ENCODE peak calls at places on chromosome 3, in eight cellular contexts. A is fibroblast of mammary gland; T is CD8-positive, alpha-beta memory T cell; I is ovary; F is neuronal stem cell; R is prostate gland; N is upper lobe of left lung; X is PC-9. V is an unnamed sample.
A peak's percentile ranks its signal among the peaks of the same experiment; 100 is the strongest.

GRCh38 chr3:58306662-58307286 is 454 bp downstream of the HTD2 start:
- DNase-seq in I (peak; percentile 73), R (peak; percentile 10), N (peak; percentile 30), X (no peak), T (no peak), A (no peak), F (no peak), V (peak; percentile 27)

GRCh38 chr3:10352146-10352911 is 31.4 kb upstream of the SEC13 start:
- DNase-seq in N (no peak), I (no peak), T (no peak), F (no peak), X (no peak), A (peak; percentile 77), R (no peak), V (peak; percentile 37)

GRCh38 chr3:33722626-33723370 is 4.7 kb upstream of the CLASP2 start:
- DNase-seq in A (peak; percentile 21), I (no peak), X (no peak), T (no peak), F (no peak), N (no peak), R (no peak), V (peak; percentile 31)

GRCh38 chr3:149296972-149297371 is 36.5 kb downstream of the TM4SF18 start:
- DNase-seq in R (no peak), T (no peak), I (no peak), X (no peak), N (no peak), A (no peak), F (no peak), V (no peak)

GRCh38 chr3:73314182-73314951 is 252.9 kb downstream of the EBLN2 start:
- DNase-seq in F (no peak), A (no peak), X (no peak), T (no peak), I (no peak), N (no peak), R (no peak), V (no peak)

GRCh38 chr3:190877925-190878324 is 15.4 kb upstream of the GMNC start:
- DNase-seq in A (no peak), T (no peak), N (no peak), R (no peak), I (no peak), F (no peak), X (no peak), V (no peak)

GRCh38 chr3:183477801-183478456 is 49.5 kb upstream of the MCF2L2 start:
- DNase-seq in F (no peak), A (no peak), I (no peak), T (no peak), X (no peak), N (no peak), R (no peak), V (no peak)

GRCh38 chr3:6025032-6025431 is 835.9 kb upstream of the GRM7 start:
- DNase-seq in X (no peak), N (no peak), R (no peak), I (no peak), A (no peak), T (no peak), F (no peak), V (no peak)

GRCh38 chr3:176906046-176906905 is 291.0 kb downstream of the TBL1XR1 start:
- DNase-seq in T (no peak), I (no peak), A (peak; percentile 89), R (no peak), F (no peak), X (peak; percentile 76), N (no peak), V (peak; percentile 64)

DNA sequence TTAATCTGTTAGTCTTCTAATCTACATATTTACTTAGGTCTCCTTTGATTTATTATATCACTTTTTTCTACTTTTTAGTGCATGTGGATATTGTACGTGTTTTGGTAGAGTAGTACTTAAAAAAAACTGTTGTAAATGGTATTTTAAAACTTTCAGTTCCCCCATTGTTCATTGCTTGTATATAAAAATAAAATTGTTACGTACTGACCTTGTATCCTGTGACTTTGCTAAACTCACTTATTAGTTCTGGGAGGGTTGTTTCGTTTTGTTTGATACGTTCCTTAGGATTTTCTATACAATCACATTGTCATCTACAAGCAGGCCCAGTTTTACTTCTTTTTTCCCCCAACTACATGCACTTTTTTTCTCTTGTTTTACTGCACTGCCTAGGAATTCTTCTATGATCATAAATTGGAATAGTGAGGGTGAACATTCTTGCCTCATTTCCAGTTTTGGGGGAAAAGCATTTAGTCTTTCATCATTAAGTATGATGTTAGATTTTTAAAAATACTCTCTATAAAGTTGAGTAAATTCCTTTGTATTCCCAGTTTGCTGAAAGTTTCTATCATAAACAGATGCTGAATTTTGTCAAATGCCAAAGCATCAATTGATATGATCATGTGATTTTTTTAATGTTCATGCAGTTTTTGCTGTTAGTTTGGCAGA is 33.5 kb upstream of the ACKR4 start:
- DNase-seq in I (no peak), R (no peak), T (no peak), N (no peak), A (no peak), X (no peak), F (no peak), V (peak; percentile 76)
- H3K4me3 ChIP-seq in I (no peak overlapping the region), R (no peak overlapping the region), T (no peak overlapping the region), N (no peak overlapping the region), A (no peak overlapping the region), X (no peak overlapping the region), F (no peak overlapping the region), V (no peak overlapping the region)

DNA sequence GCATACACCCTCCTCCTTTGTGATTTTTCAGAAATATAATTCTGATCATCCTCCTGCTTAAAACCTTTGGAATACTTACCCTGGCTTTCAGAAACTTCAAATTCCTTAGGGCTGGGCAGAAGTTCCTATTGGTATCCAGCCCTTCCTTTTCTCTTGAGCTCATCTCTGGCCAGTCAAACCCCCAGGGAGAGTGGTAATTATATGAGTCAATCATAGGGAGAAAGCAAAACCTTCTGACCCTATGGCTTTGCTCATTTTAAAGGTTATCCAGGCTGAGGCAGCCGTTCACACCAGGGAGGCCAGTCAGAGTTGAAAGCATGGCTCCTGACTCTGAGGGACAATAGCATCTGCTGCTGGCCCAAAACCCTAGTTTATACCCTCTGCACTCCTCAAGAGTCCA is 23.9 kb upstream of the CTNNB1 start:
- DNase-seq in F (no peak), R (no peak), A (peak; percentile 43), T (no peak), X (no peak), I (no peak), N (no peak), V (peak; percentile 6)
- H3K4me3 ChIP-seq in F (no peak overlapping the region), R (no peak overlapping the region), A (no peak overlapping the region), T (no peak overlapping the region), X (no peak overlapping the region), I (no peak overlapping the region), N (no peak overlapping the region), V (no peak overlapping the region)

GRCh38 chr3:51390600-51391074 is 448 bp upstream of the RBM15B start:
- DNase-seq in N (no peak), F (no peak), X (no peak), R (no peak), T (no peak), I (no peak), A (no peak), V (no peak)
- H3K4me3 ChIP-seq in N (peak overlapping the region; percentile 91), F (peak overlapping the region; percentile 13), X (peak overlapping the region; percentile 51), R (peak overlapping the region; percentile 88), T (peak overlapping the region; percentile 56), I (peak overlapping the region; percentile 77), A (peak overlapping the region; percentile 37), V (peak overlapping the region; percentile 52)

DNA sequence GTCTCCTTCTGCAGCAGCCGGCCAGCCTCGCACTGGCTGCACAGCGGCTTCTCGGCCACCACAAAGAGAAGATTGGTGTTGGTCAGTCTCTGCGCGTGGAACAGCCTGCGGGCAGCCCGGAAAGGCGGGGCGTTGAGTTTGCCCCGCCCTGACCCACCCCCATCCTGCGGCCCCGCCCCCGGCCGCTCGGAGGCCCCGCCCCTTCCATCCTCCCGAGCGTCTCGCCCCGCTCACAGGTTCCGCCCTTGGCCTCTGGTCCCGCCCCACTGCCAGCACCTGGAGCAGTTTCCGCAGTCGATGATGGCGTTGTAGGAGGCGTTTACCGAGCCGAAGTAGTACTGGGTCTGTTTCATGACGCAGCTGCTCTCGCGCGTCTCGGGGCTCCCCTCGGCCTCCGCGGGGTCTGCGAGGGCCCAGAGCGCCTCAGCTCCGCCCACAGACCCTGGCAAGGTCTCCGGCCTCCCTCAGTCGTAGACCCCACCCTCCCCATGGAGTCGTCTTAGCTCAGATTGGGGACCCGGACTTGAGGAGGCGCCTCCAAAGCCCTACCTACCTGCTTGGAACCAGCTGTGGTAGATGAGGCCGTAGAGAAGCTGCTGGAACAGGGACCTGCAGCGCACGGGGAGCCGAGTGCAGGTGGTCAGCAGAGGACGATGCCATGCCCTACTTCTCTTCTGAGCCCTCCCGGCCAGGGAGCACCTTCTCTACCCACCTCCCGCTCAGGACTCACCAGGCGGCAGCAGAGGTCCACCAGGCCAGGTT is 5.9 kb upstream of the TMEM115 start:
- DNase-seq in R (peak; percentile 91), X (no peak), I (peak; percentile 92), A (peak; percentile 39), F (peak; percentile 72), T (peak; percentile 94), N (peak; percentile 85), V (peak; percentile 45)
- H3K4me3 ChIP-seq in R (peak overlapping the region; percentile 56), X (no peak overlapping the region), I (peak overlapping the region; percentile 66), A (peak overlapping the region; percentile 44), F (peak overlapping the region; percentile 79), T (peak overlapping the region; percentile 94), N (peak overlapping the region; percentile 56), V (peak overlapping the region; percentile 56)

GRCh38 chr3:41204369-41204768 is 5.1 kb downstream of the CTNNB1 start:
- DNase-seq in X (no peak), R (no peak), F (no peak), I (no peak), N (no peak), T (no peak), A (no peak), V (no peak)
- H3K4me3 ChIP-seq in X (no peak overlapping the region), R (no peak overlapping the region), F (no peak overlapping the region), I (peak overlapping the region; percentile 9), N (no peak overlapping the region), T (no peak overlapping the region), A (no peak overlapping the region), V (no peak overlapping the region)

GRCh38 chr3:130300888-130301287 is 44.6 kb upstream of the COL6A5 start:
- DNase-seq in A (no peak), I (no peak), N (no peak), F (no peak), R (no peak), X (no peak), T (no peak), V (no peak)
- H3K4me3 ChIP-seq in A (no peak overlapping the region), I (no peak overlapping the region), N (no peak overlapping the region), F (no peak overlapping the region), R (no peak overlapping the region), X (no peak overlapping the region), T (no peak overlapping the region), V (no peak overlapping the region)

V was measured in AG10803.